ENCODE peak calls at places on chromosomes 6 and 20, in six cellular contexts. Q, C, A, R, O and F are unnamed samples.

GRCh38 chr6:111620168-111620567 is 14.5 kb upstream of the TRAF3IP2 start:
- DNase-seq in Q (no peak), C (no peak), A (no peak), R (no peak), O (no peak), F (no peak)

GRCh38 chr6:88238065-88238464 is 71.9 kb upstream of the CNR1 start:
- DNase-seq in Q (peak), C (peak), A (no peak), R (peak), O (peak), F (no peak)

GRCh38 chr6:45717715-45718114 is 297.9 kb downstream of the CLIC5 start:
- DNase-seq in Q (no peak), C (no peak), A (no peak), R (no peak), O (no peak), F (no peak)

GRCh38 chr6:73879466-73879865 is 183.5 kb downstream of the CD109 start:
- DNase-seq in Q (no peak), C (no peak), A (no peak), R (no peak), O (no peak), F (no peak)

GRCh38 chr20:64139200-64140081 is 24.8 kb upstream of the MYT1 start:
- DNase-seq in Q (no peak), C (no peak), A (no peak), R (no peak), O (no peak), F (no peak)

GRCh38 chr6:3750324-3751018 is 1.0 kb downstream of the PXDC1 start:
- DNase-seq in Q (peak), C (peak), A (peak), R (peak), O (no peak), F (peak)

GRCh38 chr20:62735331-62735821 is 26.7 kb downstream of the NTSR1 start:
- DNase-seq in Q (no peak), C (no peak), A (no peak), R (no peak), O (peak), F (no peak)

GRCh38 chr6:106856227-106856874 is 118.2 kb downstream of the CD24 start:
- DNase-seq in Q (no peak), C (no peak), A (no peak), R (no peak), O (no peak), F (peak)

GRCh38 chr6:107079429-107079828 is 35.9 kb downstream of the BEND3 start:
- DNase-seq in Q (no peak), C (peak), A (no peak), R (peak), O (peak), F (no peak)

GRCh38 chr6:134358320-134358719 is 40.4 kb upstream of the SGK1 start:
- DNase-seq in Q (no peak), C (no peak), A (peak), R (no peak), O (no peak), F (peak)
- H2AFZ ChIP-seq in Q (no peak), C (no peak), A (no peak), R (no peak), O (no peak), F (no peak)

GRCh38 chr20:53752971-53753879 is 159.6 kb upstream of the ZNF217 start:
- DNase-seq in Q (no peak), C (no peak), A (no peak), R (no peak), O (no peak), F (peak)

GRCh38 chr20:53757472-53757913 is 163.9 kb upstream of the ZNF217 start:
- DNase-seq in Q (no peak), C (no peak), A (no peak), R (no peak), O (no peak), F (no peak)

GRCh38 chr20:53753880-53754459 is 160.3 kb upstream of the ZNF217 start:
- DNase-seq in Q (no peak), C (peak), A (no peak), R (no peak), O (no peak), F (no peak)

GRCh38 chr20:53752583-53752970 is 158.9 kb upstream of the ZNF217 start:
- DNase-seq in Q (no peak), C (no peak), A (no peak), R (no peak), O (no peak), F (no peak)

DNA sequence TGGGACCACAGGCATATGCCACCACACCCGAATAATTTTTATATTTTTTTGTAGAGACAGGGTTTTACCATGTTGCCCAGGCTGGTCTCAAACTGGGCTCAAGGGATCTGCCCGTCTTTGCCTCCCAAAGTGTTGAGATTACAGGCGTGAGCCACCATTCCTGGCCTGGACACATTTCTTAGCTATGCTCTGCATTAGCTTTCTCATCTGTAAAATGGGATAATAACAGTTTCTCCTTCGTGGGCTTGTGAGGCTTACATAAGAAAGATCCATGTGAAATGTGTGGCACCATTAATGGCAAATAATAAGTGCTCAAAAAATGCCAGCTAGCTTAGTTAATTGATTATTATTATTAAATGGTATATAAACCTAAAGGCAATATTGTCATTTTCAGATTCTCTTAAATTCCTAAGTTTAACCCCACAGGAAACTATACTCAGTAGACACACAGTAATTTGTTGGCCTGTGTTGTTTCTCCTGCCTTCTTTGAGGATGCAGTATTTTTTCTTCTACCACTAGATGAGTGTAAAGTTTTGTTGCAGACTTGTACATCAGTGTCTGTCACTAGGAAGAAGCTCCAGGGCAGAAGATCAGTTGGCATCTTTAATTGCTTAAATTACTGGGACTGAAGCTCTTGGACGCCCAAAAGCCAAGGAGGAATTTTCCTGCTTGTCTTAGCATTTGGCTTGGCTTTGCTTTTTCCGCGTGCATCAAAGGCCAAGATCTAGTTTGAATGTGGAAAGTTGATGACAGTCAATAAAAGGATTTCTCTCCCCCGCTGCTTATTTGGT is 162.3 kb upstream of the ZNF217 start:
- DNase-seq in Q (no peak), C (no peak), A (no peak), R (no peak), O (no peak), F (no peak)
- TF ChIP-seq CTCF in Q (no peak), C (no peak), A (no peak), R (no peak), O (no peak), F (no peak)

DNA sequence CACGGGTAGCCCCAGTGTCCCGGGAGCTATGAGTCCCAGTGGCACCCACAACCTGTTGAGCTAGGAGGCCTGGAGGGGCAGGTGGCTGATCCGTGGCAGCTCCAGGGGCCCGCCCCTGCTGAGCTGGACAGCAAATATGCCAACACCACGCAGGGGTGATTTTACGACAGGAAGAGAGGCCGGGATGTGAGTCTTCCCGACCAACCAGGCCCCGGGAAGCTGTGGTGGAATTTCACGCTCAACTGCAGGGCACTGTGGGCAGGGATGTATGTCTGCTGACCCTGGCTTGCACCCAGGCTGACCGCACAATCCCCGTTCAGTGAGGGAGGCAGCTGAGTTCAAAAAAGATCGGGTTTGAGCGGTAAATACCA is 183.9 kb downstream of the ERMARD start:
- DNase-seq in Q (no peak), C (no peak), A (no peak), R (no peak), O (no peak), F (no peak)
- H2AFZ ChIP-seq in Q (no peak), C (no peak), A (no peak), R (no peak), O (no peak), F (no peak)

GRCh38 chr20:17442588-17442987 is 88.6 kb downstream of the BFSP1 start:
- DNase-seq in Q (peak), C (peak), A (no peak), R (peak), O (peak), F (no peak)
- TF ChIP-seq CTCF in Q (peak), C (peak), A (no peak), R (peak), O (peak), F (no peak)

GRCh38 chr6:128557086-128557485 is 36.7 kb upstream of the PTPRK start:
- DNase-seq in Q (no peak), C (no peak), A (no peak), R (no peak), O (no peak), F (peak)

GRCh38 chr6:128558021-128558420 is 37.6 kb upstream of the PTPRK start:
- DNase-seq in Q (no peak), C (no peak), A (no peak), R (no peak), O (no peak), F (no peak)

GRCh38 chr6:128560966-128561365 is 40.6 kb upstream of the PTPRK start:
- DNase-seq in Q (no peak), C (no peak), A (no peak), R (no peak), O (no peak), F (no peak)

GRCh38 chr6:128554302-128554701 is 33.9 kb upstream of the PTPRK start:
- DNase-seq in Q (no peak), C (peak), A (peak), R (no peak), O (peak), F (no peak)

DNA sequence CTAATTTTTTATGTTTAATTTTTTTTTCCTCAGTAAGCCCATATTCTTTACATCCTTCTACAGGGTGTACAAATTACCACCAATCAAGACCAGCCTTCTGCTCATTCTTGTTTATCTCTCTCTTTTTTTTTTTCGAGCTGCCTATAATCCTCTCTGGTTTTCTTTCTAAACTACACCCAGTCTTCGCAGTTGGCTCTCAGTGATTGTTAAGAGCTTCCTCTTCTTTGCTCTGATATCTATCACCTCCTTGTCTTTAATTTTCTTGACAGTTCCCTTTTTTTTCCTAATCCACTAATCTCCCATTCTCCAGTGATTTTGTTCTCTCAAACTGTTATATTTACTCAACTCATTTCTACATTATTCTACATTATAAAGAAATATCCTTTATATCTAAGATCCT is 38.5 kb upstream of the PTPRK start:
- DNase-seq in Q (no peak), C (no peak), A (no peak), R (no peak), O (no peak), F (no peak)
- H2AFZ ChIP-seq in Q (no peak), C (no peak), A (no peak), R (no peak), O (peak), F (no peak)

GRCh38 chr6:7996538-7997225 is 67.5 kb downstream of the BLOC1S5 start:
- DNase-seq in Q (no peak), C (peak), A (peak), R (no peak), O (no peak), F (peak)
- TF ChIP-seq CTCF in Q (no peak), C (no peak), A (no peak), R (no peak), O (no peak), F (no peak)

GRCh38 chr20:43904778-43905177 is 9.9 kb upstream of the TOX2 start:
- DNase-seq in Q (no peak), C (no peak), A (no peak), R (no peak), O (no peak), F (no peak)
- H2AFZ ChIP-seq in Q (no peak), C (no peak), A (no peak), R (no peak), O (no peak), F (no peak)

DNA sequence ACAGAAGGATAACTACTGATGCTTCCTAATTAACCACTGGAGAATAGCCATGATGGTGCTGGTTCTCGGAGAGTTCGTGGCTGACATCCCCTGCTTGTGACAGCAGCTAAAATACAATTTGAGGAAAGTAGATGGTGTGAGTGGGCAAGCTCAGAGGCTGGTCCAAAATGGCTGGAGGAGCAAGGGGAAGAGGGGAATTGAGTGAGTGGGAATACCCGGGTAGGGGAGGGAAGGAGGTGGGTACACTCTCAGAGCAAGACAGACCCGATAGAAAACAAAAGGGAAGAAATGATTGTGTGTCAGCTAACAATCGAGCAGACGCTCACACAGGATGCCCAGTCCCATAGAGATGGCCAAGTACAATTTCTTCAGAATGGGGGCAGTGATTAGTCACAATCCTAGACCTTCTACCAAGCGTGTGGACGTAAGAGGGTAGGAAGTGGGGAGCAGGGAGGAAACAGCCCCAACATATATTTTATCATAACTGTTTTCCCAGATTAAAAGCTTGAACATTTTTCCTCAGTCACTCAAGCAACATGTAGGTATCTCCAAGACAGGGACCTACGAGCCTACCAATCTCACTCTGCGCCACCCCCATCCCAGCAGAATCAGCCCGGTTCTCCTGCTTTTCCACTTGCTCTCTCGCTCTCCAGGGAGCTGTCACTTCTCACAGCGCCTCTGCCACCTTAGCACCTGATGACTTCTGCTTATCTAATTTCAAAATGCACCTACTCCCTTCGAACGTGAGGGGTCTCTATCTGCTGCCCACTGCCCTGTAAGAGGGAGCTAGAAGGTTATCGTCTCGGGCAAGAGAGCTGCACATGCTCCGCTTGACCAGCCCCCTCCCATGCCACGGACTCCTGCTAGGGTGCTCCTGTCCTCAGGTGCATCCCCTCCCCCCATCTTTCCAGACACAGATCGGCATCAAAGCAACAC is 26.2 kb downstream of the RIPOR2 start:
- DNase-seq in Q (no peak), C (no peak), A (no peak), R (no peak), O (no peak), F (no peak)
- TF ChIP-seq CTCF in Q (no peak), C (no peak), A (no peak), R (no peak), O (no peak), F (no peak)

GRCh38 chr6:156699017-156699421 is 78.2 kb upstream of the ARID1B start:
- DNase-seq in Q (no peak), C (no peak), A (peak), R (no peak), O (no peak), F (peak)

GRCh38 chr6:156700440-156701057 is 76.6 kb upstream of the ARID1B start:
- DNase-seq in Q (no peak), C (no peak), A (no peak), R (no peak), O (no peak), F (no peak)

GRCh38 chr6:156695747-156696146 is 81.4 kb upstream of the ARID1B start:
- DNase-seq in Q (no peak), C (no peak), A (no peak), R (no peak), O (no peak), F (no peak)

GRCh38 chr6:156697224-156697623 is 80.0 kb upstream of the ARID1B start:
- DNase-seq in Q (no peak), C (no peak), A (no peak), R (no peak), O (no peak), F (no peak)

GRCh38 chr6:156698239-156699016 is 78.8 kb upstream of the ARID1B start:
- DNase-seq in Q (peak), C (no peak), A (no peak), R (no peak), O (no peak), F (no peak)
- H2AFZ ChIP-seq in Q (no peak), C (no peak), A (no peak), R (no peak), O (no peak), F (no peak)

GRCh38 chr6:63307581-63308246 is 12.1 kb downstream of the LGSN start:
- DNase-seq in Q (peak), C (peak), A (peak), R (no peak), O (peak), F (peak)
- TF ChIP-seq CTCF in Q (peak), C (peak), A (peak), R (peak), O (peak), F (peak)